ENCODE peak calls at places on chromosome 11, in six cellular contexts. One of them, this sample, is unnamed.

GRCh38 chr11:44659641-44660040 is 67.1 kb upstream of the TSPAN18 start:
- DNase-seq in IMR-90: no peak
- DNase-seq in Peyer's patch: no peak
- DNase-seq in tibial nerve: no peak
- DNase-seq in H54: no peak
- DNase-seq in lower leg skin: no peak
- DNase-seq in this sample: peak; percentile 93

GRCh38 chr11:107916671-107917241 is 11.5 kb upstream of the RAB39A start:
- DNase-seq in IMR-90: no peak
- DNase-seq in Peyer's patch: peak; percentile 55
- DNase-seq in tibial nerve: no peak
- DNase-seq in H54: peak; percentile 13
- DNase-seq in lower leg skin: no peak
- DNase-seq in this sample: no peak

GRCh38 chr11:95566151-95566670 is 223.4 kb downstream of the FAM76B start:
- DNase-seq in IMR-90: no peak
- DNase-seq in Peyer's patch: no peak
- DNase-seq in tibial nerve: no peak
- DNase-seq in H54: no peak
- DNase-seq in lower leg skin: no peak
- DNase-seq in this sample: no peak

GRCh38 chr11:117180020-117180419 is 1.5 kb downstream of the SIDT2 start:
- DNase-seq in IMR-90: no peak
- DNase-seq in Peyer's patch: peak; percentile 42
- DNase-seq in tibial nerve: no peak
- DNase-seq in H54: no peak
- DNase-seq in lower leg skin: peak; percentile 45
- DNase-seq in this sample: peak; percentile 62

GRCh38 chr11:21121991-21122390 is 452.6 kb downstream of the NELL1 start:
- DNase-seq in IMR-90: no peak
- DNase-seq in Peyer's patch: no peak
- DNase-seq in tibial nerve: no peak
- DNase-seq in H54: no peak
- DNase-seq in lower leg skin: no peak
- DNase-seq in this sample: no peak

GRCh38 chr11:102986815-102987214 is 31.3 kb upstream of the MMP13 start:
- DNase-seq in IMR-90: peak; percentile 88
- DNase-seq in Peyer's patch: no peak
- DNase-seq in tibial nerve: no peak
- DNase-seq in H54: no peak
- DNase-seq in lower leg skin: no peak
- DNase-seq in this sample: no peak

GRCh38 chr11:34204396-34205279 is 99.2 kb downstream of the NAT10 start:
- DNase-seq in IMR-90: peak; percentile 63
- DNase-seq in Peyer's patch: peak; percentile 68
- DNase-seq in tibial nerve: no peak
- DNase-seq in H54: peak; percentile 84
- DNase-seq in lower leg skin: no peak
- DNase-seq in this sample: no peak

GRCh38 chr11:88515002-88515401 is 177.5 kb upstream of the CTSC start:
- DNase-seq in IMR-90: no peak
- DNase-seq in Peyer's patch: no peak
- DNase-seq in tibial nerve: no peak
- DNase-seq in H54: no peak
- DNase-seq in lower leg skin: no peak
- DNase-seq in this sample: no peak

GRCh38 chr11:111069076-111069475 is 176.4 kb upstream of the POU2AF2 start:
- DNase-seq in IMR-90: peak; percentile 81
- DNase-seq in Peyer's patch: no peak
- DNase-seq in tibial nerve: no peak
- DNase-seq in H54: no peak
- DNase-seq in lower leg skin: no peak
- DNase-seq in this sample: no peak

GRCh38 chr11:118922745-118923627 is 2.7 kb downstream of the BCL9L start:
- DNase-seq in IMR-90: no peak
- DNase-seq in Peyer's patch: no peak
- DNase-seq in tibial nerve: no peak
- DNase-seq in H54: no peak
- DNase-seq in lower leg skin: no peak
- DNase-seq in this sample: peak; percentile 65
- TF ChIP-seq POLR2A in IMR-90: no peak
- TF ChIP-seq POLR2A in Peyer's patch: no peak
- TF ChIP-seq POLR2A in tibial nerve: no peak
- TF ChIP-seq POLR2A in H54: peak; percentile 17
- TF ChIP-seq POLR2A in lower leg skin: no peak
- TF ChIP-seq POLR2A in this sample: no peak

DNA sequence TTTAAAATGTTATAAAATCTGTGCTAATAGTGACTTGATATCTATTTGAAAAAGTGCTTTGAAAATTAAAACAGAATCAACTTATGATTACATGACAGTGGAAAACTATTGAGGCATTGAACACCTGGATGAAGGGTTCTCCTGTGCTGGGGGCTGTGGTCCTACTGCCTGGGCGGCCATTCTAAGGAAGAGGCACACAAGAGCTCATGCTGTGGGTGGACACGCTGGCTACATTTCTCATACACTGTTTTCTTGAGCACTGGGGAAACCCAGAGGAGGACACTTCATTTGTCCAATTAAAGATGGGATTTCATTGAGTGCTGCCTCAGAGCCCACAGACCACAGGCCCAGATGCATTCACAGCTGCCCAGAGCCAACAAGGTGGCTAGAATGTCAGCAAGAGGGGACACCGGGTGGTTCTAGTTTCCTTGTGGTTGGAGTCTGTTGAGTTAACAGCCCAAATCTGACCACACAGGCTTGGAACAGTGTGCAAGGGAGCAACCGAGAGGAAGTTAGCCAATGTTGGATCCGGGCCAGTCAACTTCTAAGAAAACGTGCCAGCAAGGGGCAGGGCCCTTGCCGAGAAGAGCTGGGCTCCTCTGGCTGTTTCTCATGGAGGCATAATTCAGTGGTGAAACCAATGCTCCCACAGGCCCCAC is 35.1 kb upstream of the SORL1 start:
- DNase-seq in IMR-90: peak; percentile 48
- DNase-seq in Peyer's patch: peak; percentile 87
- DNase-seq in tibial nerve: peak; percentile 78
- DNase-seq in H54: no peak
- DNase-seq in lower leg skin: peak; percentile 97
- DNase-seq in this sample: peak; percentile 93
- TF ChIP-seq POLR2A in IMR-90: no peak
- TF ChIP-seq POLR2A in Peyer's patch: no peak
- TF ChIP-seq POLR2A in tibial nerve: no peak
- TF ChIP-seq POLR2A in H54: no peak
- TF ChIP-seq POLR2A in lower leg skin: no peak
- TF ChIP-seq POLR2A in this sample: no peak

GRCh38 chr11:17952487-17952886 is 60.4 kb downstream of the SERGEF start:
- DNase-seq in IMR-90: no peak
- DNase-seq in Peyer's patch: no peak
- DNase-seq in tibial nerve: no peak
- DNase-seq in H54: no peak
- DNase-seq in lower leg skin: no peak
- DNase-seq in this sample: no peak
- TF ChIP-seq POLR2A in IMR-90: no peak
- TF ChIP-seq POLR2A in Peyer's patch: no peak
- TF ChIP-seq POLR2A in tibial nerve: no peak
- TF ChIP-seq POLR2A in H54: no peak
- TF ChIP-seq POLR2A in lower leg skin: no peak
- TF ChIP-seq POLR2A in this sample: no peak

GRCh38 chr11:59544869-59545178 is 33.5 kb downstream of the OR4D9 start:
- DNase-seq in IMR-90: no peak
- DNase-seq in Peyer's patch: no peak
- DNase-seq in tibial nerve: no peak
- DNase-seq in H54: no peak
- DNase-seq in lower leg skin: no peak
- DNase-seq in this sample: no peak
- TF ChIP-seq POLR2A in IMR-90: no peak
- TF ChIP-seq POLR2A in Peyer's patch: no peak
- TF ChIP-seq POLR2A in tibial nerve: no peak
- TF ChIP-seq POLR2A in H54: no peak
- TF ChIP-seq POLR2A in lower leg skin: no peak
- TF ChIP-seq POLR2A in this sample: no peak

This sample was measured in sigmoid colon.